ENCODE peak calls at places on chromosomes 13 and 19, in six cellular contexts. One of them, this sample, is unnamed.

GRCh38 chr13:46490129-46490528 is 62.8 kb upstream of the LRCH1 start:
- DNase-seq in mammary epithelial cell: no peak
- DNase-seq in lower lobe of right lung: no peak
- DNase-seq in A549: no peak
- DNase-seq in CD8-positive, alpha-beta memory T cell: no peak
- DNase-seq in psoas muscle: no peak
- DNase-seq in this sample: no peak

GRCh38 chr13:99416411-99417121 is 84.7 kb upstream of the TM9SF2 start:
- DNase-seq in mammary epithelial cell: no peak
- DNase-seq in lower lobe of right lung: no peak
- DNase-seq in A549: no peak
- DNase-seq in CD8-positive, alpha-beta memory T cell: no peak
- DNase-seq in psoas muscle: no peak
- DNase-seq in this sample: peak

GRCh38 chr19:28312269-28312668 is 900.7 kb downstream of the UQCRFS1 start:
- DNase-seq in mammary epithelial cell: no peak
- DNase-seq in lower lobe of right lung: no peak
- DNase-seq in A549: no peak
- DNase-seq in CD8-positive, alpha-beta memory T cell: no peak
- DNase-seq in psoas muscle: no peak
- DNase-seq in this sample: no peak

GRCh38 chr13:21053231-21053630 is 8.2 kb downstream of the LATS2 start:
- DNase-seq in mammary epithelial cell: peak
- DNase-seq in lower lobe of right lung: no peak
- DNase-seq in A549: no peak
- DNase-seq in CD8-positive, alpha-beta memory T cell: no peak
- DNase-seq in psoas muscle: no peak
- DNase-seq in this sample: no peak

GRCh38 chr13:112754281-112755025 is 64.6 kb downstream of the ATP11A start:
- DNase-seq in mammary epithelial cell: no peak
- DNase-seq in lower lobe of right lung: no peak
- DNase-seq in A549: no peak
- DNase-seq in CD8-positive, alpha-beta memory T cell: no peak
- DNase-seq in psoas muscle: no peak
- DNase-seq in this sample: peak

GRCh38 chr19:42301646-42302204 is at the start of gene PRR19:
- DNase-seq in mammary epithelial cell: no peak
- DNase-seq in lower lobe of right lung: no peak
- DNase-seq in A549: no peak
- DNase-seq in CD8-positive, alpha-beta memory T cell: no peak
- DNase-seq in psoas muscle: no peak
- DNase-seq in this sample: no peak

GRCh38 chr19:38557205-38557799 is 60.5 kb downstream of the MAP4K1 start:
- DNase-seq in mammary epithelial cell: no peak
- DNase-seq in lower lobe of right lung: peak
- DNase-seq in A549: no peak
- DNase-seq in CD8-positive, alpha-beta memory T cell: peak
- DNase-seq in psoas muscle: no peak
- DNase-seq in this sample: peak

GRCh38 chr19:40442328-40443130 is 1.6 kb downstream of the SERTAD3 start:
- DNase-seq in mammary epithelial cell: no peak
- DNase-seq in lower lobe of right lung: no peak
- DNase-seq in A549: no peak
- DNase-seq in CD8-positive, alpha-beta memory T cell: peak
- DNase-seq in psoas muscle: no peak
- DNase-seq in this sample: no peak

DNA sequence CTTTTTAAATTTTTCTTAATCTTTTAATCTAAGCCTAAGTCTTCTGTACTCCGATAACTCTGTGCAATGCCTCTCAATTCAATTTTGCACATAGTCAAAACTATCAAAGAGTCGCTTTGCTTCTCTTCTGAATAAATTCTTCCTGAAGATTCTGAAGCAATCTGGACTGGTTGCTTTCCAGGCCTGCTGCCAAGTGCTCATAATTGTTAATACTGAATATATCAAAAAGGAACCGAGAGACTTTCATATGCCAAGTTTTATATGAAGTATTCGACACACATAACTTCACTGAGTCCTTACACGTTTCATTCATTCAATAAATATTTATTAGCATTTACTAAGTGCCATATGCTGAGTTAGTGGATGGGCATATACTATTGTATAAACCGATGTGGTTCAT is 91.3 kb downstream of the EDNRB start:
- DNase-seq in mammary epithelial cell: no peak
- DNase-seq in lower lobe of right lung: no peak
- DNase-seq in A549: no peak
- DNase-seq in CD8-positive, alpha-beta memory T cell: no peak
- DNase-seq in psoas muscle: no peak
- DNase-seq in this sample: no peak
- H3K27ac ChIP-seq in mammary epithelial cell: no peak
- H3K27ac ChIP-seq in lower lobe of right lung: no peak
- H3K27ac ChIP-seq in A549: no peak
- H3K27ac ChIP-seq in CD8-positive, alpha-beta memory T cell: no peak
- H3K27ac ChIP-seq in psoas muscle: no peak
- H3K27ac ChIP-seq in this sample: no peak

GRCh38 chr13:111401151-111401550 is 80.7 kb downstream of the TEX29 start:
- DNase-seq in mammary epithelial cell: no peak
- DNase-seq in lower lobe of right lung: no peak
- DNase-seq in A549: no peak
- DNase-seq in CD8-positive, alpha-beta memory T cell: no peak
- DNase-seq in psoas muscle: no peak
- DNase-seq in this sample: peak

GRCh38 chr13:111402441-111402840 is 82.0 kb downstream of the TEX29 start:
- DNase-seq in mammary epithelial cell: no peak
- DNase-seq in lower lobe of right lung: no peak
- DNase-seq in A549: no peak
- DNase-seq in CD8-positive, alpha-beta memory T cell: no peak
- DNase-seq in psoas muscle: no peak
- DNase-seq in this sample: peak

GRCh38 chr13:111403266-111403665 is 82.8 kb downstream of the TEX29 start:
- DNase-seq in mammary epithelial cell: no peak
- DNase-seq in lower lobe of right lung: no peak
- DNase-seq in A549: no peak
- DNase-seq in CD8-positive, alpha-beta memory T cell: no peak
- DNase-seq in psoas muscle: no peak
- DNase-seq in this sample: peak

GRCh38 chr13:111399776-111400505 is 79.5 kb downstream of the TEX29 start:
- DNase-seq in mammary epithelial cell: no peak
- DNase-seq in lower lobe of right lung: no peak
- DNase-seq in A549: no peak
- DNase-seq in CD8-positive, alpha-beta memory T cell: no peak
- DNase-seq in psoas muscle: no peak
- DNase-seq in this sample: peak

DNA sequence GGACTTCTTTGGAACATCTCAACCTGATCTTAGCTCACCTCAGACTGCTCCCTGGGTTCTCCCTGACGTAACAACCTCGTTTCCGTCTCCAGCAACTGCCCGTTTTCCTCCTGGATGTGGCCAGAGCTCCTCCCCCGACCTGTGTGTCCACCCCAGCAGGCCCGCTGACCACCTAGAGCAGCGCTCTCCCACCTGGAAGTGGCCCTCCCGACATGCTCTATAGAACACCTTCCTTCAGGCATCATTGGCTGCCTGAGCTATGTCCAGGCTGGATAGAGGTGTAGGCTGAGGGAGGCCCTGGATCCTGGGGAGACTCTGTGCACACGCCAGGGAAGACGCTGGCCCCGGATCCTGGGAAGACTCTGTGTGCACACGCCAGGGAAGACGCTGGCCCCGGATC is 81.3 kb downstream of the TEX29 start:
- DNase-seq in mammary epithelial cell: no peak
- DNase-seq in lower lobe of right lung: no peak
- DNase-seq in A549: no peak
- DNase-seq in CD8-positive, alpha-beta memory T cell: no peak
- DNase-seq in psoas muscle: no peak
- DNase-seq in this sample: peak
- H3K27ac ChIP-seq in mammary epithelial cell: no peak
- H3K27ac ChIP-seq in lower lobe of right lung: no peak
- H3K27ac ChIP-seq in A549: no peak
- H3K27ac ChIP-seq in CD8-positive, alpha-beta memory T cell: no peak
- H3K27ac ChIP-seq in psoas muscle: no peak
- H3K27ac ChIP-seq in this sample: no peak

DNA sequence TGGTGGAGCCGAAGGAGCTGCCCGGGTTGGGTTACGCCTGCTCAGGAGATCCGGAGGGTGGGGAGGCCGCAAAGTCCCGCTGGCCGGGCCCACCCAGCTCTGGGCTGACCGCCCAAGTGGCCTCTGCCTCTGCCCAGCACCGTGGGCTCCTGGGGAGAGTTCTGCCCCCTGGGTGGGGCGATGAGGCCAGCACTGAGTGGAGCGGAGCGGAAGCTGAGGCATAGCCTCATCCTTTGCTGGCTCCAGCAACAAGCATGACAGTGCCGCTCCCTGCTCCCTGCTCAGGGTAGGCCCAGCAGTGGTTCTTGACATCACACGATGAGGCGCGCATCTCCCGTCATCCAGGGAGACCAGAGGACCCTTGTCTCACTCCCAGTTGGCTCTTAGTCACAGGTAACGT is 22.5 kb downstream of the CCDC8 start:
- DNase-seq in mammary epithelial cell: no peak
- DNase-seq in lower lobe of right lung: peak
- DNase-seq in A549: no peak
- DNase-seq in CD8-positive, alpha-beta memory T cell: no peak
- DNase-seq in psoas muscle: peak
- DNase-seq in this sample: peak
- H3K27ac ChIP-seq in mammary epithelial cell: no peak
- H3K27ac ChIP-seq in lower lobe of right lung: no peak
- H3K27ac ChIP-seq in A549: no peak
- H3K27ac ChIP-seq in CD8-positive, alpha-beta memory T cell: no peak
- H3K27ac ChIP-seq in psoas muscle: no peak
- H3K27ac ChIP-seq in this sample: no peak

DNA sequence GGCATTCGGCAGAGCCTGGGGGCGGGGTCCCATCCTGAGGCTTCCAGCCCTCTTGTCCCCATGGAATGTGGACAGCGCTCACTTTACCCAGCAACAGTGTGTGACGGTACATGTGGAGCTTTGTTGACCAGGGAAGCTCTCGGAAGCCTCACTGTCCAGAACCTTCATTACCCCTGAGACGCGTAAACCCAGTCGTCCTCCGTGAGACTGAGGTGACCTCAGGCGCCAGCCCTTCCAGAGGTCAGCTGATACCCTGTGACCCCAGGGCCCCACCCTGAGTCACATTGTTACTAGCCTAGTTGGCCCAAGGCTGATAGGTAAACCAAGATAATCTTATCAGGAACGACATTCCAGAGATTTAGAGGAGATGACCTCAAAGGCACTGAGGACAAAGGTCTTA is 10.2 kb upstream of the TMEM160 start:
- DNase-seq in mammary epithelial cell: no peak
- DNase-seq in lower lobe of right lung: no peak
- DNase-seq in A549: no peak
- DNase-seq in CD8-positive, alpha-beta memory T cell: no peak
- DNase-seq in psoas muscle: no peak
- DNase-seq in this sample: no peak
- H3K27ac ChIP-seq in mammary epithelial cell: no peak
- H3K27ac ChIP-seq in lower lobe of right lung: no peak
- H3K27ac ChIP-seq in A549: no peak
- H3K27ac ChIP-seq in CD8-positive, alpha-beta memory T cell: no peak
- H3K27ac ChIP-seq in psoas muscle: no peak
- H3K27ac ChIP-seq in this sample: no peak

GRCh38 chr13:79486433-79487188 is 5.7 kb downstream of the NDFIP2 start:
- DNase-seq in mammary epithelial cell: no peak
- DNase-seq in lower lobe of right lung: no peak
- DNase-seq in A549: no peak
- DNase-seq in CD8-positive, alpha-beta memory T cell: no peak
- DNase-seq in psoas muscle: no peak
- DNase-seq in this sample: no peak
- H3K27ac ChIP-seq in mammary epithelial cell: peak
- H3K27ac ChIP-seq in lower lobe of right lung: no peak
- H3K27ac ChIP-seq in A549: no peak
- H3K27ac ChIP-seq in CD8-positive, alpha-beta memory T cell: no peak
- H3K27ac ChIP-seq in psoas muscle: no peak
- H3K27ac ChIP-seq in this sample: no peak

GRCh38 chr19:46454244-46454643 is 17.1 kb downstream of the PNMA8A start:
- DNase-seq in mammary epithelial cell: peak
- DNase-seq in lower lobe of right lung: no peak
- DNase-seq in A549: no peak
- DNase-seq in CD8-positive, alpha-beta memory T cell: no peak
- DNase-seq in psoas muscle: no peak
- DNase-seq in this sample: peak
- H3K27ac ChIP-seq in mammary epithelial cell: peak
- H3K27ac ChIP-seq in lower lobe of right lung: no peak
- H3K27ac ChIP-seq in A549: no peak
- H3K27ac ChIP-seq in CD8-positive, alpha-beta memory T cell: no peak
- H3K27ac ChIP-seq in psoas muscle: no peak
- H3K27ac ChIP-seq in this sample: no peak

DNA sequence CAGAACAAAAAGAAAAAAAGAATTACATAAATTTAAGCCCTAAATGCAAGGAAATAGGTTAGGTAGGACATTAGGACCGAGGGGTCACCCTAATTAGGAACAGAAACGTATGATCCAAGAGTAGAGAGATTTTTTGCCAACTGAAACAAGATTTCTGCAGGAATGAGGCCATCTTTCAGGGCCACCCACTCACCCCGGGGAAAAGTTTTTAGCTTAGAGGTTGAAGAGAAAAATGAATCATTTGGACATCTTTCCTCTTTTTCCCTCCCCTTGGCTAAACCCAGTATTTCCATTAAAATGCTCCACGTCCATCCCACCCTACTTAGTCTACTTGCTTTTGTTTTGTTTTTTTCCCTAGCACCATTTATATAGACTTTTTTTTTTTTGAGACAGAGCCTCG is 10.6 kb upstream of the PNMA8A start:
- DNase-seq in mammary epithelial cell: no peak
- DNase-seq in lower lobe of right lung: no peak
- DNase-seq in A549: no peak
- DNase-seq in CD8-positive, alpha-beta memory T cell: no peak
- DNase-seq in psoas muscle: peak
- DNase-seq in this sample: no peak
- H3K27ac ChIP-seq in mammary epithelial cell: peak
- H3K27ac ChIP-seq in lower lobe of right lung: no peak
- H3K27ac ChIP-seq in A549: no peak
- H3K27ac ChIP-seq in CD8-positive, alpha-beta memory T cell: no peak
- H3K27ac ChIP-seq in psoas muscle: no peak
- H3K27ac ChIP-seq in this sample: peak

DNA sequence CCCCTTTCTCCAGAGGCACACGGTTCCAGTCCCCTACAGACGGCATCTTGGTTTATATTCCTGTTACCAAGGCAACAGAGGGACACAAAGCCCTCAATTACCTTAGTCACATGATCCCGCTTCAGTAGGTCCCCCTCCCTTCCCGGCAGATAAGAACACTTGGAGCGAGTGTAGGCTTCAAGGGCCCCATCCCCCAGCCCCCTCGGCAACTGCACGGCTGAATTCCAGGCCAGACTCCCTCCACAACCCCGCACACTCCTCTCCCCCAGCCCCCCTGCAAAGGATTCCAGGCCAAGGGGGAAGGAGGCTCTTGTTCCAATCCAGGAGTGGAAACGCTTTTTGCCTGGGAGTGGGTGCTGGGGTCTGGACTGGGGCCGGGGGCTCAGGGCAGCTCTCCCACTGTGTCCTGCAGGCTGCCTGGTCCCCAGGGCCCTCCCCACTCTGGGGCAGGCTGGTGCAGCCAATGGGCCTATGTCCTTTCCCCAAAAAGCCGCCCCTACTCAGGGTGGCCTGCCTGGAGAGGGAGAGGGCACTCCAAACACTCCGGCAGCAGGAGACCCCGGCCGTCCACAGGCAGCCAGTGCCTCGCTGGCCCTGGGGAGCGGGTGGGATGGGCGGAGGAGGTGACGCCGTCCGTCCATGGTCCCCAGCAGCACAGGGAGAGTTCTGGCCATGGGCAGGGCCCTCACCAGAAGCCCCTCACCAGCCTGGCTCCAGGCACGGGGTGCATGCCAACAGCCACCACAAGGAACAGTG is 62.6 kb downstream of the MLLT1 start:
- DNase-seq in mammary epithelial cell: no peak
- DNase-seq in lower lobe of right lung: peak
- DNase-seq in A549: no peak
- DNase-seq in CD8-positive, alpha-beta memory T cell: no peak
- DNase-seq in psoas muscle: no peak
- DNase-seq in this sample: no peak
- H3K27ac ChIP-seq in mammary epithelial cell: no peak
- H3K27ac ChIP-seq in lower lobe of right lung: peak
- H3K27ac ChIP-seq in A549: no peak
- H3K27ac ChIP-seq in CD8-positive, alpha-beta memory T cell: no peak
- H3K27ac ChIP-seq in psoas muscle: no peak
- H3K27ac ChIP-seq in this sample: peak